ENCODE peak calls at places on chromosomes 1 and 21, in six cellular contexts. F is AG08396, D is adrenal gland, B is dermis microvascular lymphatic vessel endothelial cell, A is lower leg skin, X is HFFc6. E is an unnamed sample.

GRCh38 chr1:182990413-182991144 is 32.6 kb upstream of the LAMC1 start:
- DNase-seq in F (peak), D (no peak), B (no peak), A (no peak), X (peak), E (no peak)

GRCh38 chr21:45592208-45592619 is 50.0 kb upstream of the SLC19A1 start:
- DNase-seq in F (no peak), D (no peak), B (no peak), A (no peak), X (no peak), E (no peak)

GRCh38 chr1:21524686-21525339 is 15.6 kb downstream of the ALPL start:
- DNase-seq in F (no peak), D (no peak), B (no peak), A (no peak), X (no peak), E (no peak)

GRCh38 chr1:201907621-201908020 is 18.9 kb downstream of the SHISA4 start:
- DNase-seq in F (no peak), D (no peak), B (no peak), A (no peak), X (no peak), E (no peak)

GRCh38 chr1:169590932-169591331 is 4.7 kb upstream of the F5 start:
- DNase-seq in F (no peak), D (no peak), B (no peak), A (no peak), X (no peak), E (no peak)

GRCh38 chr1:197327776-197328364 is 59.8 kb downstream of the CRB1 start:
- DNase-seq in F (no peak), D (no peak), B (no peak), A (no peak), X (no peak), E (no peak)

GRCh38 chr1:93822710-93823425 is 56.1 kb downstream of the DNTTIP2 start:
- DNase-seq in F (no peak), D (no peak), B (no peak), A (no peak), X (no peak), E (no peak)

GRCh38 chr1:64983110-64983509 is 16.8 kb upstream of the JAK1 start:
- DNase-seq in F (peak), D (peak), B (no peak), A (no peak), X (peak), E (no peak)

GRCh38 chr1:238950786-238951185 is 435.6 kb upstream of the CHRM3 start:
- DNase-seq in F (no peak), D (no peak), B (no peak), A (no peak), X (no peak), E (no peak)

GRCh38 chr1:116347678-116348077 is 25.4 kb upstream of the ATP1A1 start:
- DNase-seq in F (no peak), D (no peak), B (no peak), A (no peak), X (no peak), E (no peak)

GRCh38 chr1:182441719-182442118 is 8.2 kb upstream of the RGSL1 start:
- DNase-seq in F (no peak), D (peak), B (no peak), A (no peak), X (no peak), E (no peak)

GRCh38 chr1:201966171-201966570 is 10.9 kb downstream of the TIMM17A start:
- DNase-seq in F (no peak), D (no peak), B (no peak), A (no peak), X (no peak), E (no peak)

E was measured in testis.